ENCODE peak calls at places on chromosomes 4 and X, in ten cellular contexts. P is mesendoderm, J is kidney, V is suprapubic skin, M is OCI-LY7, O is neural progenitor cell, F is psoas muscle, U is fibroblast of lung, Z is left lung, Y is cardiac muscle cell. A is an unnamed sample. For H3K4me1, the result is how much of the 10 kb centered on the place peaks cover.

GRCh38 chr4:67122029-67122428 is 423.3 kb downstream of the CENPC start:
- DNase-seq in Z (no peak), J (no peak), O (peak), M (no peak), Y (peak), U (peak), P (peak), F (no peak), V (no peak), A (no peak)

GRCh38 chrX:67555578-67556203 is 11.9 kb downstream of the AR start:
- DNase-seq in Y (peak), V (no peak), J (no peak), M (peak), P (peak), F (peak), Z (no peak), U (peak), O (peak), A (peak)

GRCh38 chr4:37762294-37763163 is 64.0 kb upstream of the PGM2 start:
- DNase-seq in J (no peak), Y (peak), M (peak), U (peak), O (peak), V (no peak), Z (no peak), P (peak), F (no peak), A (no peak)

GRCh38 chr4:122005064-122005755 is 53.4 kb upstream of the TRPC3 start:
- DNase-seq in Y (no peak), M (no peak), P (no peak), V (no peak), O (no peak), J (no peak), Z (no peak), F (no peak), U (peak), A (no peak)

GRCh38 chrX:110070970-110071369 is 68.1 kb downstream of the TMEM164 start:
- DNase-seq in J (no peak), U (no peak), P (no peak), F (no peak), M (no peak), O (no peak), Y (no peak), Z (no peak), V (no peak), A (no peak)

GRCh38 chrX:103052625-103053024 is 11.3 kb downstream of the BEX1 start:
- DNase-seq in O (no peak), J (no peak), V (no peak), M (no peak), F (no peak), Y (no peak), U (no peak), Z (no peak), P (no peak), A (no peak)

GRCh38 chrX:95949588-95949987 is 735.1 kb upstream of the DIAPH2 start:
- DNase-seq in U (no peak), J (no peak), F (no peak), Z (no peak), Y (no peak), P (no peak), O (no peak), M (no peak), V (no peak), A (no peak)

GRCh38 chrX:20742106-20742505 is 475.4 kb upstream of the RPS6KA3 start:
- DNase-seq in U (peak), V (no peak), Z (no peak), Y (no peak), J (no peak), F (no peak), P (no peak), O (no peak), M (no peak), A (no peak)

GRCh38 chr4:76429636-76430035 is 5.4 kb upstream of the SHROOM3 start:
- DNase-seq in P (no peak), V (no peak), Z (no peak), U (no peak), M (no peak), Y (no peak), F (no peak), O (no peak), J (no peak), A (no peak)

GRCh38 chrX:132957211-132958085 is 981 bp downstream of the HS6ST2 start:
- DNase-seq in M (no peak), Z (no peak), J (peak), U (peak), O (peak), Y (peak), V (no peak), P (peak), F (no peak), A (peak)

GRCh38 chr4:138897818-138898226 is 117.8 kb upstream of the NOCT start:
- DNase-seq in P (peak), Y (peak), Z (no peak), U (peak), V (no peak), M (no peak), J (no peak), O (no peak), F (no peak), A (no peak)

GRCh38 chrX:45758319-45758718 is 557.6 kb upstream of the DIPK2B start:
- DNase-seq in O (no peak), Y (peak), P (no peak), Z (no peak), V (no peak), M (no peak), U (peak), J (no peak), F (no peak), A (no peak)

GRCh38 chr4:94515365-94515764 is 63.6 kb downstream of the PDLIM5 start:
- DNase-seq in J (no peak), O (no peak), F (no peak), V (no peak), U (peak), Y (peak), Z (no peak), M (no peak), P (no peak), A (no peak)

GRCh38 chr4:143701365-143701764 is 890 bp upstream of the FREM3 start:
- DNase-seq in Z (no peak), O (no peak), V (no peak), J (no peak), P (no peak), U (no peak), Y (no peak), M (no peak), F (no peak), A (no peak)

GRCh38 chr4:40292313-40292759 is 42.8 kb upstream of the CHRNA9 start:
- DNase-seq in Y (peak), F (no peak), Z (no peak), J (no peak), U (peak), V (no peak), P (peak), O (no peak), M (peak), A (no peak)

GRCh38 chr4:86901864-86902263 is 9.6 kb upstream of the C4orf36 start:
- DNase-seq in V (no peak), O (no peak), U (no peak), Z (no peak), J (no peak), M (no peak), Y (no peak), F (no peak), P (no peak), A (no peak)

GRCh38 chrX:70478521-70478920 is 33.9 kb downstream of the DLG3 start:
- DNase-seq in P (no peak), Z (no peak), J (no peak), Y (no peak), O (no peak), F (no peak), U (no peak), V (no peak), M (no peak), A (no peak)
- H3K4me1 ChIP-seq in P (under half), Z (under half), J (under half), Y (under half), O (half or more), F (under half), U (under half), V (under half), M (under half), A (under half)

GRCh38 chr4:88378691-88379559 is at the start of gene HERC6:
- DNase-seq in F (peak), J (peak), U (peak), V (peak), M (peak), O (peak), Y (peak), P (peak), Z (peak), A (peak)

DNA sequence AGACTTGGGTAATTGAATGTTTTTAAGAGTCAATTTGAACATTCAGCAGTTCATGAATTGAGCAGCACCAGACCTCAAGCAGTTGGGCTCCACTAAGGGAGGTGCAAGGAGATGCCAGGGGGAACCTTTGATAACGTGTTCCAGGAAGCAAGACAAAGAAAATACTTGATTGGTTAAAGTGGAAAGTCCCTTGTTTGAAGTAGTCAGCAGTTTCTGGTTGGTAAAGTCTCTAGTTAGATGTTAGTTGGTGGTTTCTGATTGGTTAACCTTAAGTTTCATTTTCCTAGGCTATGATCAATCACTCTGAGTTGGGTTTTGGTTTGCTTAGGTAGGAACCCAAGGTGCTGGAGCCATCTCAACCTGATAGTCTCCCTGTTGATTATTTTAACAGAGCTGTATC is 4.0 kb downstream of the HERC6 start:
- DNase-seq in Z (no peak), U (no peak), P (no peak), F (no peak), J (no peak), V (no peak), O (no peak), Y (no peak), M (no peak), A (no peak)
- H3K4me1 ChIP-seq in Z (under half), U (under half), P (under half), F (under half), J (under half), V (under half), O (under half), Y (under half), M (under half), A (under half)

GRCh38 chr4:2261853-2262144 is at the start of gene MXD4:
- DNase-seq in U (no peak), M (no peak), P (no peak), Y (no peak), O (no peak), Z (no peak), V (no peak), J (no peak), F (no peak), A (no peak)
- H3K4me1 ChIP-seq in U (under half), M (under half), P (under half), Y (under half), O (under half), Z (under half), V (half or more), J (under half), F (half or more), A (under half)

DNA sequence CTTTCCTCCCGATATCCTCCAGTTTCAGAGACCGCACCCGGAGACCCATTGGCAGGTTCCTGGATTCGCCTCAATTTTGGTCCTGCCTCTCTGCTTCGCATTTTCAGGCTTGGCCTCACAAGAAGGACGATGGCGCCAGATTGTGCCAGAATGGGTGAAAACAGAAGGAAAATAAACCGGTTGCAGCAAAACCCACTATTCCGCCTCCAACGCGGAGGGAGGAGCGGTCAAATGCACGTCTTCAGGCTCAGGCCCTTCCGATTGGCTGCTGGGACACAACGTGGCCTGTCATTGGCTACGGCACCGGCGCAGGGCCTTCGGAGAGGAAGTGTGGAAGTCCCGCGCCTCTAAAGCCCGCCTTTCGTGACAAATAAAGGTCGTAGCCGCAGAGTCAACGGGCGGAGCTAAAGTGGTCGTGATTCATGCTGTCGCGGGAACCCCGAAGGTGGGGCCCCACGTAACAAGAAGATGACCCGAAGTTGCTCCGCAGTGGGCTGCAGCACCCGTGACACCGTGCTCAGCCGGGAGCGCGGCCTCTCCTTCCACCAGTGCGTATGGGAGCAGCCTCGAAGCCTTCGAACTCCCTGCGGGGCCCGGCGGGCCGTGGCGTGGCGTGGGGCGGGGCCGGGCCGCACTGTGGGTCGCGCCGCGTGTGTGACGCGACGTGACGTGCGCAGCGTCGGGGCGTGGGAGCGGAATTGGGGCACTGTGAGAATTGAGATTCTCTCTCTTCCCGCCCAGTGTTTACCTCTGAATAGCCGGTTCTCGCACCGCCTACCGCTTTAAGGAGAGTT is at the start of gene THAP9:
- DNase-seq in O (peak), V (peak), P (peak), Z (peak), Y (peak), U (peak), M (peak), F (peak), J (peak), A (peak)
- H3K4me1 ChIP-seq in O (under half), V (under half), P (under half), Z (under half), Y (under half), U (under half), M (under half), F (under half), J (under half), A (under half)

GRCh38 chr4:183158062-183158461 is 59.0 kb downstream of the WWC2 start:
- DNase-seq in O (no peak), P (no peak), F (no peak), U (peak), Z (no peak), M (no peak), Y (peak), V (no peak), J (no peak), A (no peak)
- H3K4me1 ChIP-seq in O (under half), P (under half), F (under half), U (under half), Z (under half), M (under half), Y (under half), V (under half), J (under half), A (under half)

GRCh38 chrX:153481043-153481442 is 10.7 kb upstream of the HAUS7 start:
- DNase-seq in F (no peak), P (no peak), U (no peak), O (no peak), Y (no peak), Z (no peak), J (no peak), V (no peak), M (no peak), A (no peak)
- H3K4me1 ChIP-seq in F (under half), P (under half), U (under half), O (under half), Y (under half), Z (under half), J (under half), V (under half), M (under half), A (under half)

DNA sequence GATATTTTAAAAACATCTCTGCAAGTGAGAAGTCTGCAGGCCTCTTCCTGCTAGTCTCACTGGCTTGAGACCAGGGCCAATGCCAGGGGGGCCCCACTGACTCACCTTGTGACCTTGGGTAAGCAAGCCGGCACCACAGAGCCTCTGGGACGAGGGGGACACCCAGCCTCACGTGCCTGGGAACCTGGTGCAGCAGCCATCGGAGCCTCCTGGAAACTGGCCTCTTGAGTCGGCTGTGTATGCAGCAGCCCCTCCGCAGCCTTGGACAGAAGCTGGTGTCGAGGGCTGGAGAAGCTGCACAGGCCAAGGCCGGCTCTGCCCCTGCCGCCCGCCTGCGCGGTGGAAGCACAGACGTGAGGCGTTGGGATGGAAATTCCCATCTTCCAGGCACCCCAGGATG is 8.7 kb downstream of the TADA2B start:
- DNase-seq in Y (no peak), U (no peak), V (no peak), Z (peak), O (no peak), P (no peak), J (no peak), F (no peak), M (no peak), A (no peak)
- H3K4me1 ChIP-seq in Y (under half), U (under half), V (under half), Z (under half), O (under half), P (under half), J (under half), F (under half), M (under half), A (under half)

DNA sequence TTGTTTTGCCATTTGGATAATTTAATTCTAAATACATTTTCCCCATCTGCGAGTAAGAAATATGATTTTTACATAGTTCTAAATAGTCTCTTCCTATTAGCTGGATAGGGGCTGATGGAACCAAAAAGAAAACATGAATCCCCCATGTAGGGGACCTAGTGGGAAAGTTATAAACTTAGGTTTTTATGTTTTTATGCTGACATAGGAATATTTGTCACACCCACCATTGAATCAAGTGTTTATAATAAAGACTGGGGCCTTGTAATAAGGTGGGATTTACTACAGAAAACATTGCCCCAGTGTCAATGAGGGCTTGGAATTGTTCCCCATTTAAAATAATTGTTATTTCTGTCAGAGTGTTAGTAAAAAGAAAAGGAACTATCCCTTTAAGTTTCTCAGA is 2506.6 kb downstream of the PCDH7 start:
- DNase-seq in M (no peak), U (no peak), P (no peak), J (no peak), F (no peak), Z (no peak), Y (no peak), V (no peak), O (no peak), A (no peak)
- H3K4me1 ChIP-seq in M (under half), U (under half), P (under half), J (under half), F (under half), Z (under half), Y (under half), V (under half), O (under half), A (under half)

DNA sequence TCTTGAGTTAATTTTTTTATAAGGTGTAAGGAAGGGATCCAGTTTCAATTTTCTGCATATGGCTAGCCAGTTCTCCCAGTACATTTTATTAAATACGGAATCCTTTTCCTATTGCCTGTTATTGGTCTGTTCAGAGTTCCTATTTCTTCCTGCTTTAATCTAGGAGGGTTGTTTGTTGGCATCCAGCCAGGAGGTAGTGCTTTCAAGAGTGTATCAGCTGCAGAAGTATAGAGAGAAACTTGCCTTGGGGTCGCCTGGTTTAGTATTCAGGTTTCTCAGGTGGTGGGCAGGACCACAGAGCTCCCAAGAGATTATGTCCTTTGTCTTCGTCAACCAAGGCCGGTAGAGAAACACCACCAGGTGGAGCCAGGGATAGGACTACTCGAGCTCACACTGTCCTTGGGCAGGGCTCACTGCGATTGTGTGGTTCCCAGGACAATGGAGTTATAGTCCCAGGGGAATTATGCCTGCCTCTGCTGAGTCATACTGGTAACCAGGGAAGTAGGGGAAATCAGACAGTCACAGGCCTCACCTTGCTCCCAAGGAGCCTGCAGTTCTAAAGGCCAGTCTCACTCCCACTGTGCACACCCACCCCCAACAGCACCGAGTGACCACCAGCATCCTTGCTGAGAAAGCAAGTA is 168.1 kb downstream of the VSIG4 start:
- DNase-seq in Z (no peak), Y (peak), P (peak), J (no peak), F (no peak), M (peak), O (peak), U (no peak), V (no peak), A (peak)
- H3K4me1 ChIP-seq in Z (under half), Y (under half), P (under half), J (under half), F (under half), M (under half), O (under half), U (under half), V (under half), A (under half)